ENCODE peak calls at places on chromosomes 12 and 14, in four cellular contexts. D is PC-9, S is fibroblast of lung, F is keratinocyte. X is an unnamed sample.

GRCh38 chr14:61260939-61261776 is 20.0 kb downstream of the TMEM30B start:
- DNase-seq in D (peak; percentile 51), S (peak; percentile 85), F (no peak), X (no peak)

GRCh38 chr14:29627141-29627540 is 300.5 kb downstream of the PRKD1 start:
- DNase-seq in D (no peak), S (peak; percentile 40), F (no peak), X (peak; percentile 14)

GRCh38 chr14:102977475-102977874 is 55.0 kb downstream of the AMN start:
- DNase-seq in D (no peak), S (no peak), F (no peak), X (no peak)

GRCh38 chr12:106863185-106863584 is 88.7 kb downstream of the RIC8B start:
- DNase-seq in D (no peak), S (peak; percentile 47), F (no peak), X (no peak)

GRCh38 chr12:77120695-77121094 is 55.3 kb upstream of the E2F7 start:
- DNase-seq in D (no peak), S (peak; percentile 80), F (peak; percentile 50), X (no peak)

GRCh38 chr12:103503546-103504480 is 8.0 kb upstream of the C12orf42 start:
- DNase-seq in D (no peak), S (no peak), F (no peak), X (no peak)

GRCh38 chr12:92949466-92949865 is 20.4 kb upstream of the EEA1 start:
- DNase-seq in D (no peak), S (no peak), F (no peak), X (no peak)

GRCh38 chr12:58420496-58420895 is 479.1 kb downstream of the ATP23 start:
- DNase-seq in D (peak; percentile 82), S (no peak), F (no peak), X (peak; percentile 39)

GRCh38 chr12:114820773-114821172 is 136.8 kb upstream of the TBX3 start:
- DNase-seq in D (no peak), S (no peak), F (no peak), X (no peak)

GRCh38 chr12:12349711-12350665 is at the start of gene MANSC1:
- DNase-seq in D (peak; percentile 71), S (peak; percentile 41), F (no peak), X (peak; percentile 86)

GRCh38 chr14:94995551-94995950 is 161.8 kb downstream of the DICER1 start:
- DNase-seq in D (no peak), S (no peak), F (no peak), X (no peak)

GRCh38 chr12:113831016-113831415 is 135.1 kb downstream of the RBM19 start:
- DNase-seq in D (no peak), S (peak; percentile 40), F (no peak), X (peak; percentile 94)

GRCh38 chr12:1907652-1908611 is 10.5 kb downstream of the CACNA2D4 start:
- DNase-seq in D (no peak), S (no peak), F (no peak), X (peak; percentile 60)

GRCh38 chr14:75335588-75335987 is 57.0 kb downstream of the FOS start:
- DNase-seq in D (no peak), S (no peak), F (no peak), X (peak; percentile 75)

GRCh38 chr14:75804570-75805275 is 143.7 kb downstream of the TTLL5 start:
- DNase-seq in D (no peak), S (no peak), F (no peak), X (peak; percentile 11)

GRCh38 chr14:28467611-28468010 is 299.0 kb upstream of the FOXG1 start:
- DNase-seq in D (no peak), S (no peak), F (no peak), X (no peak)

GRCh38 chr14:25090716-25091454 is 40.9 kb upstream of the STXBP6 start:
- DNase-seq in D (peak; percentile 86), S (no peak), F (peak; percentile 21), X (peak; percentile 29)

GRCh38 chr12:41205070-41205715 is 17.1 kb downstream of the PDZRN4 start:
- DNase-seq in D (no peak), S (no peak), F (no peak), X (no peak)

GRCh38 chr12:95179011-95179410 is 38.3 kb downstream of the FGD6 start:
- DNase-seq in D (no peak), S (no peak), F (no peak), X (no peak)

GRCh38 chr14:49621114-49621881 is 699 bp downstream of the MGAT2 start:
- DNase-seq in D (no peak), S (peak; percentile 59), F (no peak), X (no peak)

GRCh38 chr14:35257809-35258208 is 34.4 kb upstream of the PSMA6 start:
- DNase-seq in D (no peak), S (peak; percentile 44), F (no peak), X (peak; percentile 30)

DNA sequence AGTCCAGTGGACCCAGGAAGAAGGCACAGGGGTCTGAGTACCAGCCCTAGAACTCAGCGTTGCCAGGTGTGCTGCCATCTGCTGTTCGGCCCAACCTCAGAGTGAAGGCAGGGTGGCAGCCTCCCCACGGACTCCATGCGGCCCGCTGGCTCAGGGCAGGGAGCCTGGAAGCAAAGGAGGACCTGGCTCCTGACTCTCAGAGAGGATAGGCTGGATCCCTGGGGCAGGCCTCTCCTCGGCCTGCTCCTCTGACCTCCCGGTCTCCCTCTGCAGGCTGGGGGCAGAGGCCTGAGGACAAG is 10.1 kb downstream of the MCRS1 start:
- DNase-seq in D (no peak), S (no peak), F (no peak), X (peak; percentile 55)
- TF ChIP-seq CTCF in D (no peak), S (no peak), F (peak; percentile 54), X (peak; percentile 6)

GRCh38 chr12:47098099-47098498 is 18.3 kb upstream of the AMIGO2 start:
- DNase-seq in D (no peak), S (no peak), F (no peak), X (no peak)

GRCh38 chr12:47097276-47097896 is 17.6 kb upstream of the AMIGO2 start:
- DNase-seq in D (peak; percentile 60), S (peak; percentile 54), F (no peak), X (no peak)

GRCh38 chr12:47091009-47091408 is 11.2 kb upstream of the AMIGO2 start:
- DNase-seq in D (no peak), S (no peak), F (no peak), X (no peak)

GRCh38 chr12:47095446-47096236 is 15.9 kb upstream of the AMIGO2 start:
- DNase-seq in D (peak; percentile 84), S (peak; percentile 39), F (peak; percentile 77), X (peak; percentile 23)

DNA sequence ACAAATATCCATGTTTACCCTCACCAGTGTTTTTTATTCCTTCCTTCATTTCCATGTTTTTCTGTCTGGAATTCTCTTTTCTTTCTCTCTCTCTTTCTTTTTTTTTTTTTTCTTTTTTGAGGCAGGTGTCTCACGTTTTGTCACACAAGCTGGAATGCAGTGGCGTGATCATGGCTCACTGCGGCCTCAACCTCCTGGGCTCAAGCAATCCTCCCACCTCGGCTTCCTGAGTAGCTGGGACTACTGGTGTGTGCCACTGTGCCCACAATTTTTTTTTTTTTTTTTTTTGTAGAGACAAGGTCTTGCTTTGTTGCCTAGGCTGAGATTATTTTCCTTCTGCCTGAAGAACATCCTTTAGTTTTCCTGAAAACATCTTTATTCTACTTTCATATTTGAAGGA is 15.0 kb upstream of the AMIGO2 start:
- DNase-seq in D (no peak), S (no peak), F (no peak), X (no peak)
- H3K4me1 ChIP-seq in D (peaks cover 42% of the 10 kb centered on the region), S (peaks cover 7% of the 10 kb centered on the region), F (peaks cover 38% of the 10 kb centered on the region), X (peaks cover 44% of the 10 kb centered on the region)

GRCh38 chr12:132330549-132330881 is 1.1 kb upstream of the GALNT9 start:
- DNase-seq in D (no peak), S (no peak), F (no peak), X (no peak)

GRCh38 chr12:132328282-132329029 is 933 bp downstream of the GALNT9 start:
- DNase-seq in D (no peak), S (no peak), F (no peak), X (no peak)

GRCh38 chr12:132327351-132328171 is 1.8 kb downstream of the GALNT9 start:
- DNase-seq in D (no peak), S (peak; percentile 74), F (no peak), X (peak; percentile 100)

GRCh38 chr12:132329739-132330548 is 555 bp upstream of the GALNT9 start:
- DNase-seq in D (no peak), S (no peak), F (no peak), X (no peak)

GRCh38 chr12:132329036-132329738 is at the start of gene GALNT9:
- DNase-seq in D (no peak), S (no peak), F (no peak), X (no peak)
- H3K4me2 ChIP-seq in D (no peak within 1 kb of the TSS), S (no peak within 1 kb of the TSS), F (no peak within 1 kb of the TSS), X (no peak within 1 kb of the TSS)

GRCh38 chr12:226401-226800 is 12.4 kb upstream of the SLC6A12 start:
- DNase-seq in D (no peak), S (no peak), F (no peak), X (no peak)
- TF ChIP-seq CTCF in D (no peak), S (no peak), F (no peak), X (no peak)

DNA sequence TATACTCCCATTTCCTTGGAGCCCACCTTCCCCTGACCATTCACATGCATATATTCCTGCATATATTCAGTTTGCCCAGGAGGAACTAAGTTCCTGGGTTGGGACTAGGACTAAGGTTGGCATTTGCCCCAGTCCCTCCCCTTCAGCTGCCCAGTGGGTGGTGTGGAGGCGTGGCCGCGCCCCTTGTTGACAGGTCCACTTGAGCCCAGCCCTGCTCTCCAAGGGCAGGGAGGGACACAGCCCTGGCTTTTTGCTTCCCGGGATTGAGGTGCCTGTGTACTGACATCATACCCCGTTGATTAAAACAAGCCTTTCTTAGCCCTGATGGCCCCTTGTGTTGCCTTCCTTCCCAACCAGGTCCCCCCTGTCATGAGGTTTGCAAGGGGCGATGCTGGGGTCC is 7.3 kb downstream of the ERBB3 start:
- DNase-seq in D (peak; percentile 47), S (no peak), F (no peak), X (peak; percentile 65)
- H3K4me1 ChIP-seq in D (peaks cover 29% of the 10 kb centered on the region), S (no peaks in the 10 kb centered on the region), F (peaks cover 6% of the 10 kb centered on the region), X (no peaks in the 10 kb centered on the region)

DNA sequence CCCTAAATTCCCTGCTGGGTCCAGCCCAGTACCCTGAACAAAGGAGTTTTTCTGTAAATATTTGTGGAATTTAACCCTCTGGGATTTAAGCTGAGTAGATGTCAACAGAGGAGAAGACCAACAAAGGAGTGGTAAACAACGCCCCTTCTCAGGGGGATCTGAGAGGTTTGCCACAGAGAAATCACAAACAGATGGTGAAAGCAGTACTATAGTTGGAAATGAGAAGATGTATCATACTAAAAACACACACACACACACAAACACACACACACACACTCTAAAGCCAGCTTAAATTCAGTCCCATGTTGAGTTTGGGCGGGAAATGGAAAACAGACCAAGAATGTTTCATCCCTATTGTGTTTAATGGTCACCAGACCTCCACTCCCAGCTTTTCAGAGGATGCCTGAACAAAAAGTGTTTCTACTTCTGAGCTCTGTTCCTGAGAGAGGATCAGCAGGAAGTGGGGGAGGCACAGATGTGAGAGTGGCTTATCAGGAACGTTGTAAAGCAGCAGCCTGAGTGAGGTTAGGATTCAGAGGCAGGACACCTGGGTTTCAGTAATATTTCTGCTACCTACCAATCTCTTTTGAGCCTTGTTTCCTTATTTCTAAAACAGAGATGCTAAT is 3.2 kb downstream of the BIN2 start:
- DNase-seq in D (no peak), S (no peak), F (no peak), X (peak; percentile 55)
- H3K4me2 ChIP-seq in D (no peak overlapping the region), S (no peak overlapping the region), F (no peak overlapping the region), X (no peak overlapping the region)

GRCh38 chr12:101670007-101670671 is 27.3 kb upstream of the CHPT1 start:
- DNase-seq in D (no peak), S (peak; percentile 67), F (no peak), X (peak; percentile 51)

GRCh38 chr12:101664961-101665360 is 32.5 kb upstream of the CHPT1 start:
- DNase-seq in D (no peak), S (no peak), F (no peak), X (no peak)

GRCh38 chr12:101666017-101666728 is 31.3 kb upstream of the CHPT1 start:
- DNase-seq in D (no peak), S (no peak), F (no peak), X (no peak)

GRCh38 chr12:101671157-101671791 is 26.2 kb upstream of the CHPT1 start:
- DNase-seq in D (no peak), S (no peak), F (no peak), X (no peak)

GRCh38 chr12:101667591-101667990 is 29.8 kb upstream of the CHPT1 start:
- DNase-seq in D (no peak), S (no peak), F (no peak), X (no peak)
- TF ChIP-seq CTCF in D (no peak), S (no peak), F (no peak), X (no peak)